ENCODE peak calls at places on chromosome 13, in six cellular contexts. C, L, F, Z, J and E are unnamed samples.

GRCh38 chr13:102870677-102871415 is 25.0 kb downstream of the ERCC5 start:
- DNase-seq in C (peak), L (no peak), F (peak), Z (peak), J (peak), E (peak)

GRCh38 chr13:79448413-79448812 is 32.5 kb upstream of the NDFIP2 start:
- DNase-seq in C (no peak), L (no peak), F (no peak), Z (no peak), J (no peak), E (no peak)

GRCh38 chr13:59734393-59734792 is 429.3 kb downstream of the DIAPH3 start:
- DNase-seq in C (no peak), L (no peak), F (no peak), Z (no peak), J (no peak), E (no peak)

GRCh38 chr13:103539265-103539664 is 473.0 kb upstream of the SLC10A2 start:
- DNase-seq in C (no peak), L (no peak), F (peak), Z (no peak), J (peak), E (no peak)

GRCh38 chr13:101127741-101128353 is 288.5 kb downstream of the NALCN start:
- DNase-seq in C (peak), L (no peak), F (no peak), Z (no peak), J (peak), E (peak)

GRCh38 chr13:86710013-86710412 is 910.8 kb upstream of the SLITRK6 start:
- DNase-seq in C (no peak), L (no peak), F (no peak), Z (no peak), J (no peak), E (no peak)

GRCh38 chr13:100129605-100130004 is 40.7 kb downstream of the PCCA start:
- DNase-seq in C (no peak), L (no peak), F (no peak), Z (no peak), J (no peak), E (peak)

GRCh38 chr13:33740134-33740538 is 77.8 kb upstream of the RFC3 start:
- DNase-seq in C (no peak), L (no peak), F (no peak), Z (no peak), J (no peak), E (no peak)

GRCh38 chr13:62687727-62688126 is 1272.1 kb upstream of the PCDH20 start:
- DNase-seq in C (no peak), L (no peak), F (no peak), Z (no peak), J (no peak), E (no peak)

GRCh38 chr13:112117258-112117954 is 50.5 kb downstream of the SOX1 start:
- DNase-seq in C (no peak), L (no peak), F (no peak), Z (no peak), J (no peak), E (no peak)

GRCh38 chr13:50119593-50119992 is 104.3 kb downstream of the KCNRG start:
- DNase-seq in C (no peak), L (no peak), F (no peak), Z (no peak), J (no peak), E (no peak)

GRCh38 chr13:79870766-79871165 is 389.8 kb downstream of the NDFIP2 start:
- DNase-seq in C (no peak), L (no peak), F (no peak), Z (no peak), J (no peak), E (no peak)

GRCh38 chr13:23461544-23461943 is 28.0 kb upstream of the SACS start:
- DNase-seq in C (no peak), L (no peak), F (no peak), Z (no peak), J (no peak), E (no peak)

GRCh38 chr13:103883698-103884097 is 817.5 kb upstream of the SLC10A2 start:
- DNase-seq in C (no peak), L (no peak), F (no peak), Z (no peak), J (no peak), E (no peak)

GRCh38 chr13:42225051-42225450 is 46.9 kb upstream of the AKAP11 start:
- DNase-seq in C (no peak), L (no peak), F (no peak), Z (no peak), J (no peak), E (no peak)

GRCh38 chr13:44022196-44022595 is 142.5 kb downstream of the LACC1 start:
- DNase-seq in C (no peak), L (no peak), F (no peak), Z (no peak), J (no peak), E (no peak)

GRCh38 chr13:35917252-35917941 is 213.8 kb downstream of the DCLK1 start:
- DNase-seq in C (no peak), L (no peak), F (no peak), Z (no peak), J (peak), E (no peak)

GRCh38 chr13:44806841-44807240 is 182.4 kb downstream of the NUFIP1 start:
- DNase-seq in C (no peak), L (no peak), F (no peak), Z (no peak), J (no peak), E (peak)

GRCh38 chr13:60431108-60431700 is 34.2 kb downstream of the TDRD3 start:
- DNase-seq in C (peak), L (no peak), F (no peak), Z (no peak), J (no peak), E (no peak)

DNA sequence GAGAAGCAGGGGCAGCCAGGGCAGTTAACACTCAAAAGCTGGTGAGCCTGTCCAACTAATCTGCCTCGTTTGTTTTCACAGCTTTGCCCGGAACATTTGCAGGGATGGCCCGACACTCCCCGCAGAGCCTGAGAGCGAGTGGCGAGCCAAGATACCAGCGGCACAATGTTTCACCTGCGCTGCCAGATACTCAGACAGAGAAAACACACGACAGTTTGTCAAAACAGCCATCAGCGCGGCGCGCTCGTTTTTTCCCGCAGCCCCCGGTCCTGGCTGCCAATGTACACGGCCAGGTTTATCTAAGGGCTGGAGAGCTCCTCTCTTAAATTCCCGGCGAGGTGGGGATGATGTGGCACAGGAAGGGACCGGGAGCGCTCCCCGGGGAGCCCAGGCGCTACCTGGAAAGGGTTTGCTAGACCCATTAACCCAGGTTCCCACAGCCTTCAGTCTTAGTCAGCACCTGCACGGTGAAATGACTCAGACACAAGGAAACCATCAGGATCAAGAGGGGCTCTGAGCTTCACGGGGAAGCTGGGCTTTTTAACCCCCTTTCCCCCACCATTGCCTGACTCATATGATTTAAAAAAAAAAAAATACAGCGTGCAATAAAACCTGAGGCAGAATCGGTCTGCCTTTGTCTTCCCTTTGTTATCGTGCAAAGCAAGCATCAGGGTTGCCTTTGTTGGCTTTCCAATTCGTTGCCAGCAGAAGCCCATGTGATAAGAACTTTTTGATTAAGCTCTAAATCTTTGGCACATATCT is 186.2 kb downstream of the EFNB2 start:
- DNase-seq in C (peak), L (no peak), F (peak), Z (no peak), J (peak), E (peak)
- TF ChIP-seq POLR2A in C (no peak), L (no peak), F (no peak), Z (no peak), J (no peak), E (no peak)

GRCh38 chr13:30870049-30870884 is 35.8 kb upstream of the MEDAG start:
- DNase-seq in C (peak), L (no peak), F (peak), Z (peak), J (peak), E (peak)
- TF ChIP-seq POLR2A in C (peak), L (no peak), F (no peak), Z (no peak), J (no peak), E (no peak)

DNA sequence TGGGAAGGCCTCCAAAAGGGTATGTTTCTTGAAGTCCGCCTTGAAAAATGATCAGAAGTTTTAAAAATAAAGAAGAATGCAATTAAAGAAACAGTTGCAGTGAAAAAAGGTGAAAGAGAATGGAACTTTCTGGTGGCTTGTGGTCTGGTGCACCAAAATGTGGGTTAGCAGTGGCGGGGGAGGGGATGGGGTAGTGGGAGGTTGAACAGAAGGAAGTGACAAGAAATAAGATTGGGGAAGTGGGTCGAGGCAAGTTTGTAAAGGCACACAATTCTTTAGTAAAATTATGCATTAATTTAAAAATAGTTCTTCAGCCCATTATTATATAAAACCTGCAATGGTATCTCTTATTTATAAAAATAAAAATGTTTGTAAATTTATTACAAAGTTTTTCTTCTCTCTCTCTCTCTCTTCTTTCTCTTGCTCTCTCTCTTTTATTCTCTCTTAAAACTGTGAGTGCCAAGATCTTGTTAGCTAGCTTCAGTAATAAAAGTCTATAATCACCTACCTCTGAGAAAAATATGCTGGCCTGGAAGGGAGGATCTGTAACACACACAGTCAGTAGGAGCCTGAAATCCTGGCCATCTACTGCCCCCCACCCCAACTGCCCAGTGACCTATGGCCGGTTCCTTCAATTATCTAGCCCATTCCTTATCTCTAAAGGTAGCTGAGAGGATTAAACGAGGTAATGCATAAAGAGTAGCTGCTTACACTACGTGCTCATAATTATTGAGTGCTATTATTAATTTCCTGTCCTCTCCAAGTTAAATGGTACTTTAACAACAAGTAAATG is 2.2 kb downstream of the LCP1 start:
- DNase-seq in C (no peak), L (peak), F (peak), Z (no peak), J (no peak), E (no peak)
- TF ChIP-seq POLR2A in C (no peak), L (no peak), F (no peak), Z (no peak), J (no peak), E (no peak)

GRCh38 chr13:40794414-40795368 is 5.3 kb downstream of the SLC25A15 start:
- DNase-seq in C (no peak), L (no peak), F (no peak), Z (no peak), J (no peak), E (no peak)

GRCh38 chr13:40790232-40790631 is 821 bp downstream of the SLC25A15 start:
- DNase-seq in C (no peak), L (no peak), F (no peak), Z (no peak), J (no peak), E (no peak)

GRCh38 chr13:40792284-40793051 is 3.1 kb downstream of the SLC25A15 start:
- DNase-seq in C (no peak), L (no peak), F (no peak), Z (peak), J (no peak), E (no peak)

GRCh38 chr13:40796649-40797048 is 7.2 kb downstream of the SLC25A15 start:
- DNase-seq in C (no peak), L (no peak), F (no peak), Z (no peak), J (no peak), E (no peak)

GRCh38 chr13:40793339-40793738 is 3.9 kb downstream of the SLC25A15 start:
- DNase-seq in C (no peak), L (no peak), F (no peak), Z (no peak), J (no peak), E (no peak)
- TF ChIP-seq POLR2A in C (no peak), L (no peak), F (no peak), Z (no peak), J (no peak), E (no peak)

DNA sequence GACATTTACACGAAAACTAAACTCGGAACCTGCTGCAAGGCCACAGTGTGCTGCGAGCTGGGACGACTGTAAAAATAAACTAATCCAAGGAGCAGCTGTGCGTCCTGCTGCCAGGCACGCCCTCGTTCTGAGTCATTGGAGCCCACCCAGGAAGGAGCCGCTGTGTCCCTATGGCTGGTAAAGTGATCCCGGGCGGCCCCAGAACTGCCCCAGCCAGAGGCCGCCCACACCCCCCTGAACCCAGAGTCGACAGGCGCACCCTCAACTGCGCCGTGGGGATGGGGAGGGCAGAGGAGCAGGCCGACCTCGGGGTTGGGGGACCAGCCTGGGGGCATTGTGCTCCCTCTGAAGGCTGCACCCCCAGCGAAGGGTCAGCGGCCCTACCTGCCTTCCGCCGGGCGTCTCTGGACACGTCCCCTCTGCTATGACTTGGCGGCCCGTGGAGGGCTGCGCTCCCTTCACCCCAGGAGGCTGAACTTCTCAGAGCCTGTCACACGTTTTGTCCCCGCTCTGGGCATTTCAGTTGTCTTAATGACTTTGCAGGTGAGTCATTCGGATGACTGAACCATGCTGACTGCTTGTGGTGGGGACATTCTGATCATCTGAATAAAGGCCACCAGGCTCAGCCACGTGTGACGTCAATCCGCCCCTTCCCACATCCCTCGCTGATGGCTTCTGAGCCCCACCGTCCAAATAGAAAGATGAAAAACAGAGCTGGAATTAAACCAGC is 42.7 kb downstream of the ADPRHL1 start:
- DNase-seq in C (peak), L (no peak), F (peak), Z (no peak), J (no peak), E (no peak)
- TF ChIP-seq POLR2A in C (no peak), L (no peak), F (no peak), Z (no peak), J (no peak), E (no peak)

GRCh38 chr13:91353494-91353893 is 6.0 kb downstream of the MIR17HG start:
- DNase-seq in C (no peak), L (no peak), F (no peak), Z (no peak), J (no peak), E (no peak)
- TF ChIP-seq POLR2A in C (no peak), L (no peak), F (no peak), Z (no peak), J (no peak), E (no peak)

DNA sequence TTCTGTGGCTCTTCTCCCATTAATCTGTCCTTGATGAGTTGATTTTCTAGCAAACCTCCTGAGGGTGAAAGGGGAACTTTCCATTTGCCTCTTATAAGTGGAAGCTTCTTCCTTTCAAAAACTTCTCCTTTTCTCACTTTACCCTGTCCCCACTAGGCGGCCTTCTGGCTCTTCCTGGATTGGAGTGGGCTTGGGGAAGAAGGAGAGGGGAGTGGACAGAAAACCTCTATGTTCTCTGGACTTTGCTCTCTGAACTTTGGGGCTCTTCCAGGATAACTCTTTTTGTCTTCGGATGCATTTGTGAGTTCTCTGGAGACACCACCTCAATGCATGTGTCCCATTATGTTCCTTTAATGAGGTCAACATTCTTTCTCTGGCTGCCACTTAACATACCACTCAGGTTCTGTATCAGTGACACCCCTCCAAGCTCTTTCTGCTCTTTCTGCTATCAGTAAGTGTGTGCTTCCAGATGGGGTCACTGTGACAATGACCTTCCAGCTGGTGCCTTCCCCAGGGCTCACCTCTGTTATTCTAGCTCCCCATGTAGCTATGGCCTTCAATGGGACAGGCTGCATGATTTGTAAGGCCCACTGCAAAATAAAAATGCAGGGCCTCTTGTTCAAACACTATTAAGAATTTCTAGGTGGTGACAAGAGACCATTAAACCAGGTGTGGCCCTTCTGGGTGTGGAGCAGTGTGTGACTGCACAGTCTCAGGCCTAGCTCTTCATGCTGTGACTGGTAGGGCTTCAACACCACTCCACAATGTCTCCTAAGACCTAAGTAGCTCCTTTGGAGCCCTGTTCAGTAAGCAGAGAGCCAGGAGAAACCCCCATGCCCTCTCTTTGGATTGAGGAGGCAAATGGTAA is 389.2 kb downstream of the EFNB2 start:
- DNase-seq in C (no peak), L (no peak), F (no peak), Z (no peak), J (no peak), E (no peak)
- TF ChIP-seq POLR2A in C (no peak), L (no peak), F (no peak), Z (no peak), J (no peak), E (no peak)

GRCh38 chr13:41004875-41005693 is 14.0 kb downstream of the ELF1 start:
- DNase-seq in C (no peak), L (no peak), F (no peak), Z (no peak), J (no peak), E (no peak)
- TF ChIP-seq POLR2A in C (no peak), L (no peak), F (no peak), Z (no peak), J (no peak), E (no peak)

GRCh38 chr13:72781461-72782439 is at the start of the genes DIS3 and PIBF1:
- DNase-seq in C (peak), L (peak), F (peak), Z (peak), J (peak), E (peak)
- TF ChIP-seq POLR2A in C (peak), L (peak), F (peak), Z (peak), J (no peak), E (peak)